ENCODE peak calls at places on chromosomes 5 and 9, in nine cellular contexts. C is K562, H is H1, E is spleen, X is suprapubic skin, S is endothelial cell of umbilical vein, Y is GM12891, J is HCT116, K is sigmoid colon. P is an unnamed sample.

GRCh38 chr9:118882674-118883073 is 486.6 kb downstream of the BRINP1 start:
- DNase-seq in C (no peak), H (no peak), E (no peak), X (no peak), S (no peak), Y (no peak), J (no peak), K (no peak), P (no peak)

GRCh38 chr5:126055348-126055729 is 367.9 kb upstream of the GRAMD2B start:
- DNase-seq in C (no peak), H (no peak), E (no peak), X (no peak), S (no peak), Y (no peak), J (no peak), K (no peak), P (no peak)

GRCh38 chr5:136149891-136150290 is 17.2 kb downstream of the SMAD5 start:
- DNase-seq in C (no peak), H (no peak), E (no peak), X (no peak), S (no peak), Y (no peak), J (no peak), K (no peak), P (no peak)

GRCh38 chr9:91761362-91761761 is 188.7 kb downstream of the ROR2 start:
- DNase-seq in C (no peak), H (no peak), E (no peak), X (no peak), S (no peak), Y (no peak), J (no peak), K (no peak), P (no peak)

GRCh38 chr5:42995152-42995751 is 44.9 kb downstream of the ANXA2R start:
- DNase-seq in C (no peak), H (no peak), E (no peak), X (no peak), S (no peak), Y (no peak), J (no peak), K (no peak), P (no peak)

GRCh38 chr5:54610197-54610898 is 92.8 kb downstream of the SNX18 start:
- DNase-seq in C (no peak), H (no peak), E (peak; percentile 79), X (no peak), S (peak; percentile 33), Y (peak; percentile 27), J (no peak), K (no peak), P (no peak)

GRCh38 chr5:68441309-68441708 is 225.8 kb downstream of the PIK3R1 start:
- DNase-seq in C (no peak), H (no peak), E (no peak), X (no peak), S (no peak), Y (no peak), J (no peak), K (no peak), P (no peak)

GRCh38 chr9:34591091-34591910 is 1.8 kb upstream of the CNTFR start:
- DNase-seq in C (peak; percentile 79), H (peak; percentile 98), E (peak; percentile 95), X (peak; percentile 88), S (peak; percentile 70), Y (peak; percentile 93), J (peak; percentile 33), K (peak; percentile 93), P (peak; percentile 47)

GRCh38 chr5:39505751-39506150 is 81.0 kb upstream of the DAB2 start:
- DNase-seq in C (no peak), H (no peak), E (no peak), X (no peak), S (no peak), Y (no peak), J (no peak), K (no peak), P (no peak)

GRCh38 chr9:115672477-115673316 is 480.9 kb upstream of the PAPPA start:
- DNase-seq in C (no peak), H (no peak), E (no peak), X (no peak), S (peak; percentile 12), Y (no peak), J (no peak), K (no peak), P (peak; percentile 1)

GRCh38 chr9:88746029-88746743 is 211.2 kb downstream of the NXNL2 start:
- DNase-seq in C (no peak), H (no peak), E (peak; percentile 37), X (no peak), S (no peak), Y (no peak), J (no peak), K (peak; percentile 88), P (no peak)

GRCh38 chr5:139838381-139839197 is 43.0 kb downstream of the PSD2 start:
- DNase-seq in C (no peak), H (no peak), E (peak; percentile 69), X (no peak), S (no peak), Y (no peak), J (no peak), K (peak; percentile 42), P (no peak)

GRCh38 chr9:135332516-135332915 is 147.1 kb upstream of the PPP1R26 start:
- DNase-seq in C (no peak), H (no peak), E (no peak), X (no peak), S (no peak), Y (no peak), J (no peak), K (no peak), P (no peak)

GRCh38 chr5:72009280-72009679 is 98.0 kb upstream of the MAP1B start:
- DNase-seq in C (no peak), H (no peak), E (no peak), X (no peak), S (no peak), Y (no peak), J (no peak), K (no peak), P (no peak)

GRCh38 chr9:111661802-111662491 is 542 bp downstream of the GNG10 start:
- DNase-seq in C (peak; percentile 64), H (peak; percentile 67), E (peak; percentile 88), X (peak; percentile 68), S (peak; percentile 24), Y (peak; percentile 29), J (no peak), K (peak; percentile 65), P (no peak)

GRCh38 chr5:181221105-181221791 is 1.8 kb upstream of the TRIM41 start:
- DNase-seq in C (no peak), H (no peak), E (peak; percentile 84), X (no peak), S (no peak), Y (no peak), J (no peak), K (no peak), P (no peak)

GRCh38 chr9:650362-650761 is 191.1 kb upstream of the DMRT1 start:
- DNase-seq in C (no peak), H (no peak), E (no peak), X (no peak), S (peak; percentile 46), Y (no peak), J (no peak), K (no peak), P (no peak)

GRCh38 chr5:149217096-149217801 is 54.4 kb upstream of the AFAP1L1 start:
- DNase-seq in C (no peak), H (no peak), E (no peak), X (no peak), S (no peak), Y (no peak), J (no peak), K (no peak), P (no peak)

GRCh38 chr5:175629793-175630192 is 28.1 kb upstream of the HRH2 start:
- DNase-seq in C (no peak), H (no peak), E (no peak), X (no peak), S (no peak), Y (no peak), J (no peak), K (no peak), P (no peak)

GRCh38 chr9:31140316-31140715 is 1244.1 kb upstream of the ACO1 start:
- DNase-seq in C (no peak), H (no peak), E (no peak), X (no peak), S (no peak), Y (no peak), J (peak; percentile 12), K (no peak), P (peak; percentile 6)

GRCh38 chr9:26181836-26182235 is 503.6 kb upstream of the TUSC1 start:
- DNase-seq in C (no peak), H (no peak), E (no peak), X (no peak), S (no peak), Y (no peak), J (no peak), K (no peak), P (no peak)

GRCh38 chr5:107446972-107447371 is 223.8 kb downstream of the EFNA5 start:
- DNase-seq in C (no peak), H (no peak), E (no peak), X (no peak), S (no peak), Y (no peak), J (no peak), K (no peak), P (no peak)

GRCh38 chr5:53027913-53028312 is 38.8 kb downstream of the ITGA2 start:
- DNase-seq in C (no peak), H (no peak), E (no peak), X (no peak), S (peak; percentile 95), Y (no peak), J (no peak), K (no peak), P (no peak)
- TF ChIP-seq POLR2AphosphoS5 in C (no peak), H (no peak), E (no peak), X (no peak), S (no peak), Y (no peak), J (no peak), K (no peak), P (no peak)

DNA sequence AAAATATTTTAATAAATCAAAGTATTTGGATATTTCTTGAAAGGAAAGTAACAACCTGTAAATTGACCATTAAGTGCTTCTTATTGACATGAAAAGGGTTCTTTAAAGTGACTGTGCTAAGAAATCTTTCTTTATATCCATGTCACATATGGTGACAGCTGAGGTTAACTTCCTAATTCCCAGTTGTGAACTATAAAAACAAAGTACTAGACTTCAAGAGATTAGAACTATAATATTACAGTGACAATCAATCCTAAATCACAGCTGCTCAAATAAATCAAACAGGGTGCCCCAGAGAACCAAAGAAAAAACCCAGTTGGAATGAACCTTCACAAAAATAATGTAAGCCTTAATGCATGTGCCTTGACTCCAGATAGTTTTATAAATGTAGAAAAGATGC is 332.6 kb upstream of the PDE4D start:
- DNase-seq in C (no peak), H (no peak), E (no peak), X (no peak), S (no peak), Y (no peak), J (no peak), K (no peak), P (no peak)
- TF ChIP-seq POLR2AphosphoS5 in C (no peak), H (no peak), E (no peak), X (no peak), S (no peak), Y (no peak), J (no peak), K (no peak), P (no peak)

GRCh38 chr9:11431490-11431889 is 818.7 kb upstream of the PTPRD start:
- DNase-seq in C (no peak), H (no peak), E (no peak), X (no peak), S (no peak), Y (no peak), J (no peak), K (no peak), P (no peak)
- TF ChIP-seq POLR2AphosphoS5 in C (no peak), H (no peak), E (no peak), X (no peak), S (no peak), Y (no peak), J (no peak), K (no peak), P (no peak)

GRCh38 chr5:166062092-166062491 is 2229.4 kb upstream of the WWC1 start:
- DNase-seq in C (no peak), H (no peak), E (no peak), X (no peak), S (no peak), Y (no peak), J (no peak), K (no peak), P (no peak)
- TF ChIP-seq POLR2AphosphoS5 in C (no peak), H (no peak), E (no peak), X (no peak), S (no peak), Y (no peak), J (no peak), K (no peak), P (no peak)